ENCODE peak calls at places on chromosomes 5 and 9, in six cellular contexts. X is body of pancreas, A is tibial nerve, R is anterior cingulate cortex, D is RWPE1, J is foreskin melanocyte. Y is an unnamed sample.

GRCh38 chr5:127555826-127556225 is 38.4 kb downstream of the PRRC1 start:
- DNase-seq in J (no peak), A (no peak), X (no peak), R (no peak), D (no peak), Y (no peak)

GRCh38 chr5:52880541-52880940 is 92.8 kb downstream of the ITGA1 start:
- DNase-seq in A (no peak), R (no peak), J (no peak), D (no peak), X (no peak), Y (no peak)

GRCh38 chr5:149576021-149576420 is 5.3 kb upstream of the ARHGEF37 start:
- DNase-seq in D (no peak), R (no peak), A (no peak), X (no peak), J (no peak), Y (no peak)

GRCh38 chr5:163269624-163270023 is 167.8 kb upstream of the CCNG1 start:
- DNase-seq in A (no peak), D (no peak), J (no peak), X (no peak), R (no peak), Y (no peak)

GRCh38 chr5:81208904-81209303 is 24.2 kb upstream of the CKMT2 start:
- DNase-seq in A (no peak), R (no peak), D (peak; percentile 66), X (no peak), J (no peak), Y (no peak)

GRCh38 chr9:121975801-121976277 is 117.3 kb downstream of the TTLL11 start:
- DNase-seq in D (no peak), X (peak; percentile 56), R (no peak), J (no peak), A (no peak), Y (peak; percentile 70)

GRCh38 chr9:27817747-27818146 is 244.5 kb upstream of the C9orf72 start:
- DNase-seq in J (no peak), D (no peak), R (no peak), X (no peak), A (no peak), Y (no peak)

GRCh38 chr9:99624499-99625233 is 197.0 kb upstream of the NR4A3 start:
- DNase-seq in D (no peak), J (no peak), R (no peak), X (no peak), A (no peak), Y (no peak)

GRCh38 chr9:101736723-101737122 is 1.7 kb downstream of the GRIN3A start:
- DNase-seq in D (peak; percentile 36), J (no peak), R (no peak), A (no peak), X (peak; percentile 13), Y (no peak)

GRCh38 chr5:119541716-119542115 is 87.6 kb upstream of the FAM170A start:
- DNase-seq in A (no peak), R (no peak), X (no peak), D (no peak), J (no peak), Y (no peak)

GRCh38 chr9:18379073-18379811 is 94.7 kb upstream of the ADAMTSL1 start:
- DNase-seq in R (no peak), X (no peak), D (peak; percentile 57), A (no peak), J (no peak), Y (no peak)

GRCh38 chr9:63816742-63817621 is 1468.0 kb downstream of the FOXD4L5 start:
- DNase-seq in D (peak; percentile 97), J (peak; percentile 33), R (no peak), X (peak; percentile 76), A (peak; percentile 61), Y (peak; percentile 73)

GRCh38 chr9:136091582-136092352 is 3.3 kb downstream of the NACC2 start:
- DNase-seq in R (no peak), D (no peak), J (no peak), X (no peak), A (no peak), Y (no peak)

GRCh38 chr5:115543365-115543700 is 1.2 kb downstream of the FEM1C start:
- DNase-seq in R (no peak), J (no peak), X (no peak), D (no peak), A (no peak), Y (peak; percentile 12)

GRCh38 chr5:62938927-62939326 is 360.3 kb downstream of the LRRC70 start:
- DNase-seq in A (no peak), J (no peak), X (no peak), R (no peak), D (no peak), Y (no peak)

GRCh38 chr5:117486291-117486690 is 911.7 kb upstream of the SEMA6A start:
- DNase-seq in R (no peak), A (no peak), X (no peak), D (no peak), J (no peak), Y (no peak)

GRCh38 chr5:59099270-59099994 is 516.6 kb downstream of the RAB3C start:
- DNase-seq in A (no peak), D (peak; percentile 92), J (no peak), R (no peak), X (no peak), Y (no peak)

GRCh38 chr5:73121109-73121443 is 701 bp downstream of the TMEM171 start:
- DNase-seq in X (no peak), R (no peak), J (no peak), A (no peak), D (peak; percentile 48), Y (no peak)

GRCh38 chr5:77379558-77380061 is 112.5 kb downstream of the WDR41 start:
- DNase-seq in A (no peak), D (no peak), R (no peak), X (no peak), J (no peak), Y (no peak)

GRCh38 chr9:14092344-14092743 is 221.6 kb downstream of the NFIB start:
- DNase-seq in A (no peak), J (peak; percentile 54), X (no peak), R (no peak), D (no peak), Y (no peak)

GRCh38 chr9:93595861-93596365 is 19.5 kb downstream of the PHF2 start:
- DNase-seq in X (no peak), J (no peak), R (no peak), A (no peak), D (no peak), Y (no peak)

GRCh38 chr5:167783145-167783817 is 508.2 kb upstream of the WWC1 start:
- DNase-seq in A (no peak), D (no peak), X (no peak), R (no peak), J (no peak), Y (no peak)

GRCh38 chr5:140178082-140178410 is 3.1 kb downstream of the CYSTM1 start:
- DNase-seq in J (no peak), D (no peak), A (no peak), R (no peak), X (peak; percentile 46), Y (no peak)

GRCh38 chr9:130682490-130683121 is 11.0 kb upstream of the EXOSC2 start:
- DNase-seq in A (peak; percentile 40), J (peak; percentile 45), R (peak; percentile 48), X (peak; percentile 86), D (peak; percentile 96), Y (peak; percentile 75)

GRCh38 chr5:142826741-142827492 is 56.7 kb downstream of the ARHGAP26 start:
- DNase-seq in A (no peak), J (no peak), R (no peak), D (peak; percentile 65), X (no peak), Y (peak; percentile 59)

GRCh38 chr5:163794993-163795392 is 289.6 kb downstream of the MAT2B start:
- DNase-seq in D (no peak), X (no peak), J (no peak), R (no peak), A (no peak), Y (no peak)

GRCh38 chr9:74497750-74498615 is 848 bp downstream of the RORB start:
- DNase-seq in D (peak; percentile 14), R (peak; percentile 19), X (peak; percentile 26), J (no peak), A (no peak), Y (peak; percentile 14)

GRCh38 chr9:110599468-110599867 is 19.9 kb upstream of the SVEP1 start:
- DNase-seq in J (no peak), R (no peak), D (no peak), A (no peak), X (no peak), Y (no peak)

GRCh38 chr5:136655429-136655828 is 290.1 kb upstream of the TRPC7 start:
- DNase-seq in D (no peak), A (no peak), R (no peak), J (no peak), X (no peak), Y (no peak)

Y was measured in mucosa of gallbladder.